ENCODE peak calls at places on chromosomes 4 and X, in nine cellular contexts. M is NT2/D1, G is fibroblast of mammary gland, I is A549, E is H9, J is nucleus accumbens, R is activated T-cell treated with anti-CD3 and anti-CD28 coated beads for 48 hours, B is KG1, Q is NCI-H1105. O is an unnamed sample.

GRCh38 chr4:174714393-174715211 is 114.4 kb downstream of the GLRA3 start:
- DNase-seq in B (no peak), I (peak; percentile 73), R (peak; percentile 4), G (peak; percentile 66), E (peak; percentile 39), J (no peak), Q (no peak), M (peak; percentile 22), O (peak; percentile 5)

GRCh38 chr4:107094332-107094731 is 58.2 kb upstream of the DKK2 start:
- DNase-seq in M (no peak), I (no peak), E (peak; percentile 25), G (peak; percentile 64), B (no peak), Q (no peak), R (no peak), J (no peak), O (peak; percentile 23)

GRCh38 chr4:4852591-4853362 is 6.7 kb upstream of the MSX1 start:
- DNase-seq in Q (no peak), E (peak; percentile 72), I (no peak), J (peak; percentile 73), R (no peak), G (peak; percentile 79), M (no peak), B (no peak), O (peak; percentile 46)

GRCh38 chr4:131337956-131338355 is 1811.1 kb upstream of the PCDH10 start:
- DNase-seq in I (no peak), E (no peak), Q (no peak), J (no peak), G (no peak), B (no peak), R (no peak), M (no peak), O (no peak)

GRCh38 chr4:173537628-173538147 is 7.7 kb upstream of the HAND2 start:
- DNase-seq in G (no peak), M (no peak), B (no peak), I (no peak), E (no peak), R (no peak), Q (no peak), J (no peak), O (no peak)

GRCh38 chr4:184815046-184815877 is 10.5 kb downstream of the ACSL1 start:
- DNase-seq in M (no peak), Q (peak; percentile 74), R (no peak), J (peak; percentile 58), G (peak; percentile 80), I (no peak), B (no peak), E (peak; percentile 40), O (no peak)

GRCh38 chr4:145436793-145437192 is 44.9 kb upstream of the SMAD1 start:
- DNase-seq in G (no peak), B (no peak), M (no peak), Q (no peak), E (no peak), J (no peak), I (no peak), R (no peak), O (no peak)

GRCh38 chr4:155616112-155616511 is 50.5 kb upstream of the GUCY1A1 start:
- DNase-seq in I (no peak), M (no peak), B (no peak), G (no peak), J (no peak), Q (no peak), R (no peak), E (no peak), O (no peak)

GRCh38 chr4:54941994-54942552 is 183.3 kb downstream of the KDR start:
- DNase-seq in B (peak; percentile 74), J (no peak), E (no peak), I (no peak), M (no peak), G (no peak), Q (peak; percentile 8), R (no peak), O (no peak)

GRCh38 chr4:130524057-130524456 is 1428.1 kb downstream of the C4orf33 start:
- DNase-seq in J (no peak), G (no peak), Q (no peak), R (no peak), E (no peak), B (no peak), I (no peak), M (no peak), O (no peak)

GRCh38 chr4:10077492-10078335 is 38.9 kb downstream of the WDR1 start:
- DNase-seq in Q (no peak), I (no peak), E (no peak), J (no peak), R (no peak), M (no peak), G (no peak), B (no peak), O (no peak)

GRCh38 chrX:139890991-139891700 is 41.7 kb downstream of the ATP11C start:
- DNase-seq in J (no peak), E (no peak), R (no peak), M (no peak), G (peak; percentile 75), B (no peak), Q (no peak), I (peak; percentile 18), O (peak; percentile 45)

GRCh38 chrX:110042521-110042920 is 39.6 kb downstream of the TMEM164 start:
- DNase-seq in Q (no peak), M (no peak), E (no peak), B (no peak), R (no peak), G (peak; percentile 59), J (no peak), I (no peak), O (no peak)

GRCh38 chr4:147157860-147158701 is 212.4 kb upstream of the TTC29 start:
- DNase-seq in I (peak; percentile 20), B (no peak), E (peak; percentile 68), R (no peak), Q (no peak), G (peak; percentile 14), M (no peak), J (peak; percentile 3), O (peak; percentile 2)

GRCh38 chrX:3066555-3066954 is 25.3 kb downstream of the ARSF start:
- DNase-seq in M (no peak), B (no peak), G (no peak), I (no peak), E (no peak), R (no peak), Q (no peak), J (peak; percentile 1), O (no peak)

GRCh38 chr4:136864580-136865185 is 667.6 kb downstream of the PCDH18 start:
- DNase-seq in J (no peak), I (peak; percentile 64), E (no peak), B (peak; percentile 73), M (peak; percentile 42), Q (peak; percentile 42), G (peak; percentile 79), R (no peak), O (peak; percentile 28)

GRCh38 chr4:123562994-123563745 is 166.6 kb downstream of the SPRY1 start:
- DNase-seq in J (no peak), I (no peak), E (no peak), G (peak; percentile 78), M (no peak), B (no peak), Q (no peak), R (no peak), O (no peak)

GRCh38 chrX:31228909-31229308 is 157.1 kb upstream of the FTHL17 start:
- DNase-seq in E (no peak), Q (no peak), B (no peak), R (no peak), M (no peak), J (no peak), G (no peak), I (no peak), O (no peak)

GRCh38 chrX:143171703-143172102 is 146.0 kb downstream of the SPANXN4 start:
- DNase-seq in R (no peak), Q (no peak), M (no peak), B (no peak), E (no peak), J (no peak), G (no peak), I (no peak), O (no peak)

GRCh38 chr4:147182041-147182440 is 236.4 kb upstream of the TTC29 start:
- DNase-seq in B (no peak), E (no peak), I (no peak), G (peak; percentile 5), J (no peak), Q (no peak), M (no peak), R (no peak), O (no peak)

GRCh38 chr4:19879330-19879729 is 372.4 kb upstream of the SLIT2 start:
- DNase-seq in M (peak; percentile 11), B (no peak), J (no peak), Q (no peak), E (no peak), R (no peak), I (no peak), G (no peak), O (no peak)

GRCh38 chrX:68915778-68916177 is 87.0 kb downstream of the EFNB1 start:
- DNase-seq in Q (no peak), M (no peak), I (no peak), J (no peak), E (no peak), R (no peak), G (no peak), B (no peak), O (no peak)

GRCh38 chr4:169070071-169070894 is 60.2 kb upstream of the CBR4 start:
- DNase-seq in Q (no peak), G (peak; percentile 94), E (peak; percentile 85), M (peak; percentile 64), J (no peak), B (no peak), I (peak; percentile 74), R (no peak), O (peak; percentile 95)

GRCh38 chr4:16259531-16260246 is 33.4 kb upstream of the TAPT1 start:
- DNase-seq in B (no peak), J (peak; percentile 3), M (no peak), I (no peak), Q (no peak), E (no peak), G (peak; percentile 80), R (no peak), O (peak; percentile 17)

GRCh38 chr4:64520393-64520792 is 111.1 kb upstream of the TECRL start:
- DNase-seq in E (no peak), I (no peak), G (no peak), M (peak; percentile 32), Q (no peak), B (no peak), J (no peak), R (no peak), O (no peak)

GRCh38 chr4:137707626-137708025 is 175.3 kb upstream of the PCDH18 start:
- DNase-seq in B (no peak), Q (no peak), R (no peak), I (no peak), M (no peak), E (no peak), J (no peak), G (peak; percentile 83), O (no peak)

GRCh38 chrX:37302569-37302968 is 46.6 kb upstream of the PRRG1 start:
- DNase-seq in J (no peak), E (peak; percentile 49), Q (no peak), I (no peak), B (no peak), M (no peak), R (no peak), G (peak; percentile 5), O (no peak)

GRCh38 chr4:68445111-68445510 is 2.2 kb upstream of the TMPRSS11E start:
- DNase-seq in B (no peak), E (no peak), R (no peak), J (no peak), G (no peak), I (no peak), Q (no peak), M (no peak), O (no peak)

GRCh38 chrX:40010550-40011364 is 87.0 kb downstream of the BCOR start:
- DNase-seq in E (peak; percentile 71), B (peak; percentile 26), R (no peak), Q (no peak), G (no peak), M (no peak), I (no peak), J (no peak), O (no peak)

GRCh38 chr4:128583753-128584712 is 225.5 kb upstream of the JADE1 start:
- DNase-seq in Q (no peak), G (peak; percentile 55), E (no peak), M (no peak), J (no peak), I (no peak), R (no peak), B (no peak), O (no peak)

GRCh38 chr4:103076777-103077347 is 301 bp upstream of the SLC9B2 start:
- DNase-seq in E (no peak), B (no peak), J (no peak), R (no peak), Q (no peak), I (no peak), M (no peak), G (peak; percentile 8), O (no peak)